ENCODE peak calls at places on chromosomes 4 and X, in four cellular contexts. One of them, this sample, is unnamed.

GRCh38 chr4:109079731-109080130 is 222.7 kb downstream of the COL25A1 start:
- DNase-seq in WERI-Rb-1: no peak
- DNase-seq in ELR: peak; percentile 69
- DNase-seq in foreskin fibroblast: peak; percentile 29
- DNase-seq in this sample: no peak

GRCh38 chrX:22406332-22406731 is 133.6 kb downstream of the CBLL2 start:
- DNase-seq in WERI-Rb-1: no peak
- DNase-seq in foreskin fibroblast: no peak
- DNase-seq in ELR: no peak
- DNase-seq in this sample: no peak

GRCh38 chr4:105002278-105002677 is 144.4 kb upstream of the TET2 start:
- DNase-seq in ELR: no peak
- DNase-seq in WERI-Rb-1: no peak
- DNase-seq in foreskin fibroblast: no peak
- DNase-seq in this sample: no peak

GRCh38 chrX:11265352-11265751 is 27.9 kb upstream of the AMELX start:
- DNase-seq in foreskin fibroblast: no peak
- DNase-seq in ELR: no peak
- DNase-seq in WERI-Rb-1: no peak
- DNase-seq in this sample: no peak

GRCh38 chr4:52919451-52919850 is 57.3 kb downstream of the RASL11B start:
- DNase-seq in foreskin fibroblast: no peak
- DNase-seq in ELR: no peak
- DNase-seq in WERI-Rb-1: no peak
- DNase-seq in this sample: no peak

GRCh38 chr4:147371661-147372060 is 109.2 kb upstream of the EDNRA start:
- DNase-seq in ELR: peak; percentile 90
- DNase-seq in WERI-Rb-1: no peak
- DNase-seq in foreskin fibroblast: peak; percentile 91
- DNase-seq in this sample: no peak

GRCh38 chrX:70176938-70177533 is at the start of gene DGAT2L6:
- DNase-seq in WERI-Rb-1: peak; percentile 64
- DNase-seq in foreskin fibroblast: no peak
- DNase-seq in ELR: no peak
- DNase-seq in this sample: no peak

GRCh38 chrX:12701625-12702024 is 89.6 kb upstream of the PRPS2 start:
- DNase-seq in foreskin fibroblast: peak; percentile 61
- DNase-seq in ELR: peak; percentile 63
- DNase-seq in WERI-Rb-1: peak; percentile 54
- DNase-seq in this sample: peak; percentile 51

GRCh38 chr4:140186651-140187315 is 32.8 kb upstream of the MAML3 start:
- DNase-seq in foreskin fibroblast: peak; percentile 76
- DNase-seq in WERI-Rb-1: no peak
- DNase-seq in ELR: peak; percentile 77
- DNase-seq in this sample: peak; percentile 53

GRCh38 chrX:109774136-109774535 is 41.1 kb upstream of the ACSL4 start:
- DNase-seq in foreskin fibroblast: peak; percentile 47
- DNase-seq in WERI-Rb-1: no peak
- DNase-seq in ELR: no peak
- DNase-seq in this sample: no peak

GRCh38 chr4:47876310-47876709 is 38.1 kb downstream of the NFXL1 start:
- DNase-seq in ELR: no peak
- DNase-seq in WERI-Rb-1: no peak
- DNase-seq in foreskin fibroblast: peak; percentile 32
- DNase-seq in this sample: no peak

GRCh38 chrX:112696506-112696905 is 16.8 kb upstream of the LHFPL1 start:
- DNase-seq in WERI-Rb-1: no peak
- DNase-seq in ELR: no peak
- DNase-seq in foreskin fibroblast: no peak
- DNase-seq in this sample: peak; percentile 24

GRCh38 chr4:166318810-166319525 is 445.9 kb downstream of the TLL1 start:
- DNase-seq in WERI-Rb-1: no peak
- DNase-seq in foreskin fibroblast: peak; percentile 84
- DNase-seq in ELR: peak; percentile 90
- DNase-seq in this sample: no peak

GRCh38 chr4:71456841-71457240 is 118.0 kb downstream of the SLC4A4 start:
- DNase-seq in foreskin fibroblast: peak; percentile 45
- DNase-seq in ELR: peak; percentile 91
- DNase-seq in WERI-Rb-1: no peak
- DNase-seq in this sample: peak; percentile 40

GRCh38 chrX:40106677-40107290 is 9.0 kb upstream of the BCOR start:
- DNase-seq in foreskin fibroblast: no peak
- DNase-seq in ELR: no peak
- DNase-seq in WERI-Rb-1: no peak
- DNase-seq in this sample: no peak

GRCh38 chrX:1486749-1487361 is 34.1 kb upstream of the ASMTL start:
- DNase-seq in foreskin fibroblast: no peak
- DNase-seq in WERI-Rb-1: no peak
- DNase-seq in ELR: no peak
- DNase-seq in this sample: no peak

GRCh38 chrX:110665636-110666035 is 130.0 kb downstream of the CHRDL1 start:
- DNase-seq in foreskin fibroblast: peak; percentile 66
- DNase-seq in ELR: peak; percentile 61
- DNase-seq in WERI-Rb-1: peak; percentile 57
- DNase-seq in this sample: peak; percentile 31

GRCh38 chr4:137967480-137968190 is 274.5 kb downstream of the SLC7A11 start:
- DNase-seq in foreskin fibroblast: no peak
- DNase-seq in WERI-Rb-1: no peak
- DNase-seq in ELR: peak; percentile 21
- DNase-seq in this sample: no peak

GRCh38 chrX:43349363-43349762 is 306.7 kb upstream of the MAOA start:
- DNase-seq in ELR: peak; percentile 0
- DNase-seq in foreskin fibroblast: peak; percentile 15
- DNase-seq in WERI-Rb-1: peak; percentile 56
- DNase-seq in this sample: peak; percentile 24

GRCh38 chr4:105990933-105991332 is 95.7 kb downstream of the NPNT start:
- DNase-seq in WERI-Rb-1: no peak
- DNase-seq in foreskin fibroblast: peak; percentile 51
- DNase-seq in ELR: peak; percentile 49
- DNase-seq in this sample: peak; percentile 59

GRCh38 chr4:83731609-83732008 is 195.7 kb downstream of the GPAT3 start:
- DNase-seq in WERI-Rb-1: no peak
- DNase-seq in foreskin fibroblast: peak; percentile 30
- DNase-seq in ELR: peak; percentile 85
- DNase-seq in this sample: no peak

GRCh38 chr4:163111588-163111987 is 55.1 kb downstream of the NAF1 start:
- DNase-seq in WERI-Rb-1: peak; percentile 16
- DNase-seq in foreskin fibroblast: peak; percentile 11
- DNase-seq in ELR: peak; percentile 20
- DNase-seq in this sample: peak; percentile 11

GRCh38 chr4:140871368-140871767 is 115.2 kb upstream of the TBC1D9 start:
- DNase-seq in WERI-Rb-1: no peak
- DNase-seq in foreskin fibroblast: no peak
- DNase-seq in ELR: no peak
- DNase-seq in this sample: no peak

This sample was measured in trophoblast cell.